ENCODE peak calls at places on chromosomes 6 and 20, in eight cellular contexts. N is K562, A is A549, Q is SK-N-SH, F is IMR-90, Y is GM12878, U is H1, R is HepG2. J is an unnamed sample.

GRCh38 chr20:13422637-13423036 is 201.6 kb downstream of the ISM1 start:
- DNase-seq in N (no peak), A (peak; percentile 51), Q (no peak), F (peak; percentile 11), Y (no peak), U (no peak), R (peak; percentile 66), J (no peak)

GRCh38 chr6:32087574-32088486 is 21.3 kb downstream of the TNXB start:
- DNase-seq in N (peak; percentile 90), A (peak; percentile 88), Q (peak; percentile 81), F (peak; percentile 46), Y (no peak), U (peak; percentile 92), R (peak; percentile 82), J (peak; percentile 93)

GRCh38 chr6:6901205-6901719 is 206.5 kb upstream of the RREB1 start:
- DNase-seq in N (no peak), A (no peak), Q (no peak), F (no peak), Y (no peak), U (no peak), R (no peak), J (no peak)

GRCh38 chr6:88383183-88383582 is 217.0 kb upstream of the CNR1 start:
- DNase-seq in N (no peak), A (no peak), Q (no peak), F (no peak), Y (no peak), U (no peak), R (no peak), J (no peak)

GRCh38 chr20:57372157-57372556 is 19.0 kb upstream of the RBM38 start:
- DNase-seq in N (no peak), A (no peak), Q (no peak), F (no peak), Y (no peak), U (no peak), R (no peak), J (no peak)

GRCh38 chr20:46031701-46032254 is 2.8 kb downstream of the SLC12A5 start:
- DNase-seq in N (no peak), A (no peak), Q (peak; percentile 91), F (no peak), Y (no peak), U (peak; percentile 81), R (no peak), J (peak; percentile 71)

GRCh38 chr6:23656257-23656731 is 469.7 kb upstream of the NRSN1 start:
- DNase-seq in N (no peak), A (no peak), Q (peak; percentile 12), F (no peak), Y (no peak), U (no peak), R (no peak), J (no peak)

GRCh38 chr6:24918641-24919403 is 16.9 kb downstream of the RIPOR2 start:
- DNase-seq in N (no peak), A (no peak), Q (peak; percentile 17), F (no peak), Y (no peak), U (no peak), R (no peak), J (peak; percentile 18)

GRCh38 chr6:1348675-1349074 is 36.8 kb downstream of the FOXQ1 start:
- DNase-seq in N (no peak), A (no peak), Q (no peak), F (peak; percentile 55), Y (no peak), U (no peak), R (no peak), J (no peak)

GRCh38 chr6:12578751-12579150 is 137.8 kb upstream of the PHACTR1 start:
- DNase-seq in N (no peak), A (peak; percentile 30), Q (no peak), F (peak; percentile 74), Y (no peak), U (no peak), R (no peak), J (no peak)

GRCh38 chr20:59463541-59463940 is 140.8 kb upstream of the PHACTR3 start:
- DNase-seq in N (no peak), A (no peak), Q (no peak), F (no peak), Y (no peak), U (no peak), R (no peak), J (no peak)

GRCh38 chr6:28721372-28721771 is 195.7 kb downstream of the GPX5 start:
- DNase-seq in N (no peak), A (no peak), Q (no peak), F (no peak), Y (no peak), U (no peak), R (no peak), J (no peak)

GRCh38 chr6:47651505-47651944 is 46.9 kb upstream of the ADGRF4 start:
- DNase-seq in N (no peak), A (no peak), Q (no peak), F (peak; percentile 74), Y (no peak), U (no peak), R (no peak), J (no peak)

GRCh38 chr6:144305567-144305966 is 20.4 kb downstream of the UTRN start:
- DNase-seq in N (no peak), A (no peak), Q (no peak), F (no peak), Y (no peak), U (no peak), R (no peak), J (no peak)

GRCh38 chr20:11682285-11682684 is 235.4 kb upstream of the BTBD3 start:
- DNase-seq in N (no peak), A (no peak), Q (no peak), F (no peak), Y (no peak), U (no peak), R (no peak), J (no peak)

GRCh38 chr6:147716434-147716833 is 207.9 kb downstream of the SAMD5 start:
- DNase-seq in N (no peak), A (no peak), Q (no peak), F (no peak), Y (no peak), U (no peak), R (no peak), J (no peak)
- TF ChIP-seq USF2 in N (no peak), A (no peak), Q (no peak), F (no peak), Y (no peak), U (no peak), R (no peak), J (no peak)

DNA sequence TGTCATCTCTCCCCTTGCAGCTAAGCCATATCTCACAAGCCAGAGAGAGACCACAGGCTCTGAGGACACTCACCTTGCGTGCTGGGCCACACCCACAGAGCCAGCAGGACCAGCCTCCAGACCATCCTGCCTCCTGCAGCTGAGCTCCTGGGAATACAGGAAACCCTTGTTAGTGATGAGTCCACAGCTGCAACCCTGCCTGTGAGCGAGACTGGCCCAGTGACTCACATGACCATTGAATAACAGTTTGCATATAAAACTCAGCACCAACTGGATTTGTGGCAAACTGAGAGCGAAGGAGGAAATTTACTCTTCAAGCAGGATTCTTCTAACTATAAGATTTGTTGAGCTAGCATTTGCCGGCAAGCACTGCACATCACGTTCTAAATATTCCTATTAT is 3.0 kb downstream of the THBS2 start:
- DNase-seq in N (no peak), A (peak; percentile 16), Q (no peak), F (peak; percentile 95), Y (no peak), U (no peak), R (no peak), J (peak; percentile 41)
- TF ChIP-seq USF2 in N (no peak), A (no peak), Q (no peak), F (peak; percentile 42), Y (no peak), U (no peak), R (no peak), J (peak; percentile 61)

DNA sequence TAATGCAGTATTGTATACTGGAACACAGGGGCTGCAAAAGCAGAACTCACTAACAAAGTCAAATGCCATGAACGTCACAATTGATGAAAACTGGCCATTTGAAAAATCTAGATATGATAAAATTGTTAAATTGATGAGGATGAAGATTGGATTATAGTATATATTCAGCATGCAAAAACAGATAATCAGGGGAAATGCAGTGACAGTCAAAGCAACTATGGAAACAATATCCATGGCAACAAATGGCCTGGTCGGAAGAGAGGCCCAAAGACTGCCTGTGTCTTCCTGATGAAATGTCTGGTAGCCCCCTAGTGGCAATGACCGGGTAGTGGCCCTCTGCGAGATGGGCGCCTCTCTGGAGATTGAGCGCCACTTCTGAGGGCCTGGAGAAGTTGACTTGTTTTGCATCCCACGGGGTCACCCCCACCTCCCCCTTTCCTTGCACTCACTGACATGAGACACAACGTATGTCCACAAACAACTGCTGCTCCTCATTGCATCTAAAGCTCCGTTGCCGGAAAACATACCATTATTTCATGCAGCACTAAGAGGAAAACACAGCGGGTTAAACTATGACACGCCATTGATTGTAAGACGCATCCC is 43.5 kb downstream of the C6orf15 start:
- DNase-seq in N (peak; percentile 85), A (peak; percentile 80), Q (peak; percentile 86), F (peak; percentile 83), Y (no peak), U (peak; percentile 90), R (peak; percentile 73), J (peak; percentile 84)
- TF ChIP-seq USF2 in N (no peak), A (no peak), Q (no peak), F (no peak), Y (no peak), U (no peak), R (no peak), J (no peak)

GRCh38 chr20:63625771-63626423 is 1.0 kb downstream of the GMEB2 start:
- DNase-seq in N (peak; percentile 42), A (peak; percentile 24), Q (peak; percentile 67), F (peak; percentile 17), Y (no peak), U (no peak), R (peak; percentile 57), J (no peak)

GRCh38 chr20:63627129-63627699 is 313 bp upstream of the GMEB2 start:
- DNase-seq in N (peak; percentile 97), A (peak; percentile 97), Q (peak; percentile 99), F (peak; percentile 90), Y (peak; percentile 57), U (peak; percentile 95), R (peak; percentile 93), J (peak; percentile 92)

GRCh38 chr20:63627700-63628245 is 872 bp upstream of the GMEB2 start:
- DNase-seq in N (peak; percentile 27), A (no peak), Q (no peak), F (no peak), Y (no peak), U (no peak), R (no peak), J (no peak)

GRCh38 chr20:63626424-63627128 is at the start of gene GMEB2:
- DNase-seq in N (peak; percentile 90), A (no peak), Q (peak; percentile 95), F (no peak), Y (no peak), U (peak; percentile 58), R (peak; percentile 69), J (no peak)

DNA sequence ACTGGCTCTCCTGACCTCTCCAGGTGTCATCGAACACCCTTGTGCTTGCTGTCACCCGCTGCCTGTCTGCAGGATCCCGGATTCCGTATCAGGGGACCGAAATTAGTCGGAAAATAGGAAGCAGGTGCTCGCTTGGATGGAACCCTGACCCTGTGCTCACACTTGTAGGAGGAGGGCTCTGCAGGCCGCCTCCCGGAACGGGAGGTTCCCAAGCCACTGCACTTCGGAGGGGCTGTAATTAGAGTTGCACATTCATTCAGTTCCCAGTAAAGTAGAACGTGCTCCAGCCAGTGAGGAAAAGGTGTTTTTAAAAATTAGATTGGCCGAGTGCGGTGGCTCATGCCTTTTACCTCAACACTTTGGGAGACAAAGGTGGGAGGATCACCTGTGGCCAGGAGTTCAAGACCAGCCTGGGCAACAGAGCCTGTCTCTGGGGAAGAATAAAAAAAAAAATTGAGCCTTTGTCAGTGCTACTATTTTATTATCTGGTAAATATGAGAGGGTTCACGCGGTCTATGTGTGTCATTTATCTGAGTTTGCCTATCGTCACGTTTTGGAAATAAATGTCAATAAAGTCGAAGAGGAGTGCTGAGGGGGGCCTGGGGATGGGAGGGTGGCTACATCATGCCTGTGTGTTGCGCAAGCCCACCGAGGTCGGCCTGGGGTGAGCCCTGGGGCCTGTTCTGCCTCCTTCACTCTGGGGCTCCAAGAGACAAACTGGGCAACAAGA is 1.5 kb upstream of the GMEB2 start:
- DNase-seq in N (peak; percentile 74), A (peak; percentile 92), Q (peak; percentile 70), F (peak; percentile 62), Y (peak; percentile 65), U (no peak), R (peak; percentile 88), J (no peak)
- TF ChIP-seq USF2 in N (no peak), A (no peak), Q (no peak), F (no peak), Y (no peak), U (no peak), R (no peak), J (no peak)